ENCODE peak calls at places on chromosomes 16 and 17, in four cellular contexts. One of them, this sample, is unnamed.

GRCh38 chr17:61635913-61636432 is 45.0 kb upstream of the NACA2 start:
- DNase-seq in A549: no peak
- DNase-seq in GM12878: peak
- DNase-seq in HepG2: peak
- DNase-seq in this sample: peak

GRCh38 chr17:51948128-51948527 is 210.4 kb downstream of the CA10 start:
- DNase-seq in A549: no peak
- DNase-seq in GM12878: no peak
- DNase-seq in HepG2: no peak
- DNase-seq in this sample: no peak

GRCh38 chr16:48075398-48075797 is 80.4 kb downstream of the ABCC12 start:
- DNase-seq in A549: no peak
- DNase-seq in GM12878: no peak
- DNase-seq in HepG2: peak
- DNase-seq in this sample: no peak

GRCh38 chr16:19329932-19330331 is 44.4 kb downstream of the CLEC19A start:
- DNase-seq in A549: no peak
- DNase-seq in GM12878: no peak
- DNase-seq in HepG2: no peak
- DNase-seq in this sample: no peak

GRCh38 chr17:8393470-8394231 is 4.0 kb downstream of the RNF222 start:
- DNase-seq in A549: no peak
- DNase-seq in GM12878: no peak
- DNase-seq in HepG2: no peak
- DNase-seq in this sample: no peak

GRCh38 chr16:72493681-72494415 is 321.9 kb upstream of the PMFBP1 start:
- DNase-seq in A549: no peak
- DNase-seq in GM12878: no peak
- DNase-seq in HepG2: no peak
- DNase-seq in this sample: no peak

GRCh38 chr17:4162366-4162765 is 19.4 kb downstream of the CYB5D2 start:
- DNase-seq in A549: no peak
- DNase-seq in GM12878: no peak
- DNase-seq in HepG2: no peak
- DNase-seq in this sample: no peak

GRCh38 chr17:17516315-17516930 is 20.2 kb upstream of the RASD1 start:
- DNase-seq in A549: no peak
- DNase-seq in GM12878: no peak
- DNase-seq in HepG2: no peak
- DNase-seq in this sample: no peak

GRCh38 chr16:46822270-46822669 is 8.7 kb downstream of the C16orf87 start:
- DNase-seq in A549: no peak
- DNase-seq in GM12878: peak
- DNase-seq in HepG2: no peak
- DNase-seq in this sample: no peak

GRCh38 chr16:50372611-50373344 is 4.0 kb upstream of the BRD7 start:
- DNase-seq in A549: no peak
- DNase-seq in GM12878: no peak
- DNase-seq in HepG2: peak
- DNase-seq in this sample: peak

GRCh38 chr17:5516060-5516792 is 29.9 kb downstream of the MIS12 start:
- DNase-seq in A549: peak
- DNase-seq in GM12878: no peak
- DNase-seq in HepG2: peak
- DNase-seq in this sample: no peak

GRCh38 chr17:17757391-17757791 is 76.1 kb downstream of the RAI1 start:
- DNase-seq in A549: no peak
- DNase-seq in GM12878: no peak
- DNase-seq in HepG2: no peak
- DNase-seq in this sample: no peak

GRCh38 chr16:88640520-88641247 is 2.3 kb downstream of the IL17C start:
- DNase-seq in A549: no peak
- DNase-seq in GM12878: no peak
- DNase-seq in HepG2: no peak
- DNase-seq in this sample: no peak

GRCh38 chr17:16215002-16215272 is 397 bp downstream of the NCOR1 start:
- DNase-seq in A549: peak
- DNase-seq in GM12878: no peak
- DNase-seq in HepG2: peak
- DNase-seq in this sample: peak

GRCh38 chr16:56295739-56296527 is 104.6 kb downstream of the GNAO1 start:
- DNase-seq in A549: no peak
- DNase-seq in GM12878: no peak
- DNase-seq in HepG2: no peak
- DNase-seq in this sample: peak

GRCh38 chr17:28763137-28763799 is 19.5 kb downstream of the TRAF4 start:
- DNase-seq in A549: no peak
- DNase-seq in GM12878: no peak
- DNase-seq in HepG2: no peak
- DNase-seq in this sample: no peak

GRCh38 chr16:88382491-88383400 is at the start of gene ZNF469:
- DNase-seq in A549: peak
- DNase-seq in GM12878: no peak
- DNase-seq in HepG2: no peak
- DNase-seq in this sample: peak

GRCh38 chr16:56610017-56610608 is 1.7 kb downstream of the MT2A start:
- DNase-seq in A549: peak
- DNase-seq in GM12878: peak
- DNase-seq in HepG2: peak
- DNase-seq in this sample: no peak

GRCh38 chr17:77696720-77697460 is 261.6 kb upstream of the TNRC6C start:
- DNase-seq in A549: no peak
- DNase-seq in GM12878: no peak
- DNase-seq in HepG2: no peak
- DNase-seq in this sample: peak

GRCh38 chr17:61394630-61395408 is 4.8 kb upstream of the TBX2 start:
- DNase-seq in A549: no peak
- DNase-seq in GM12878: no peak
- DNase-seq in HepG2: no peak
- DNase-seq in this sample: peak

GRCh38 chr16:20325005-20325404 is 2.3 kb downstream of the GP2 start:
- DNase-seq in A549: no peak
- DNase-seq in GM12878: no peak
- DNase-seq in HepG2: no peak
- DNase-seq in this sample: no peak

GRCh38 chr17:12256380-12256995 is 235.8 kb downstream of the MAP2K4 start:
- DNase-seq in A549: peak
- DNase-seq in GM12878: peak
- DNase-seq in HepG2: peak
- DNase-seq in this sample: peak

GRCh38 chr17:72034000-72034399 is 86.8 kb upstream of the SOX9 start:
- DNase-seq in A549: no peak
- DNase-seq in GM12878: peak
- DNase-seq in HepG2: no peak
- DNase-seq in this sample: no peak

GRCh38 chr17:77555741-77556291 is 402.7 kb upstream of the TNRC6C start:
- DNase-seq in A549: no peak
- DNase-seq in GM12878: no peak
- DNase-seq in HepG2: no peak
- DNase-seq in this sample: peak

GRCh38 chr17:4394208-4395110 is 28.0 kb upstream of the UBE2G1 start:
- DNase-seq in A549: no peak
- DNase-seq in GM12878: no peak
- DNase-seq in HepG2: no peak
- DNase-seq in this sample: no peak

GRCh38 chr17:19706791-19707727 is 9.3 kb downstream of the SLC47A2 start:
- DNase-seq in A549: no peak
- DNase-seq in GM12878: no peak
- DNase-seq in HepG2: no peak
- DNase-seq in this sample: no peak

GRCh38 chr16:4350365-4350786 is 745 bp downstream of the PAM16 start:
- DNase-seq in A549: no peak
- DNase-seq in GM12878: no peak
- DNase-seq in HepG2: no peak
- DNase-seq in this sample: no peak

GRCh38 chr16:59341368-59341767 is 607.3 kb upstream of the GOT2 start:
- DNase-seq in A549: no peak
- DNase-seq in GM12878: no peak
- DNase-seq in HepG2: no peak
- DNase-seq in this sample: no peak

GRCh38 chr17:13502263-13502662 is 99.5 kb downstream of the HS3ST3A1 start:
- DNase-seq in A549: no peak
- DNase-seq in GM12878: no peak
- DNase-seq in HepG2: no peak
- DNase-seq in this sample: no peak

GRCh38 chr16:14649816-14650215 is 17.1 kb downstream of the BFAR start:
- DNase-seq in A549: no peak
- DNase-seq in GM12878: no peak
- DNase-seq in HepG2: no peak
- DNase-seq in this sample: no peak

GRCh38 chr16:75108792-75109731 is 7.5 kb downstream of the LDHD start:
- DNase-seq in A549: peak
- DNase-seq in GM12878: peak
- DNase-seq in HepG2: no peak
- DNase-seq in this sample: no peak

GRCh38 chr17:77736721-77737120 is 221.8 kb upstream of the TNRC6C start:
- DNase-seq in A549: no peak
- DNase-seq in GM12878: no peak
- DNase-seq in HepG2: no peak
- DNase-seq in this sample: no peak

GRCh38 chr17:19752216-19753048 is 4.3 kb upstream of the ALDH3A1 start:
- DNase-seq in A549: no peak
- DNase-seq in GM12878: no peak
- DNase-seq in HepG2: no peak
- DNase-seq in this sample: no peak

GRCh38 chr16:49466529-49466831 is 92.9 kb downstream of the C16orf78 start:
- DNase-seq in A549: no peak
- DNase-seq in GM12878: no peak
- DNase-seq in HepG2: no peak
- DNase-seq in this sample: no peak

GRCh38 chr16:78402797-78403196 is 303.3 kb downstream of the WWOX start:
- DNase-seq in A549: no peak
- DNase-seq in GM12878: no peak
- DNase-seq in HepG2: no peak
- DNase-seq in this sample: peak

GRCh38 chr16:78405833-78406232 is 306.4 kb downstream of the WWOX start:
- DNase-seq in A549: no peak
- DNase-seq in GM12878: no peak
- DNase-seq in HepG2: no peak
- DNase-seq in this sample: no peak

GRCh38 chr16:78407191-78407590 is 307.7 kb downstream of the WWOX start:
- DNase-seq in A549: no peak
- DNase-seq in GM12878: no peak
- DNase-seq in HepG2: no peak
- DNase-seq in this sample: no peak
- TF ChIP-seq RFX5 in A549: no peak
- TF ChIP-seq RFX5 in GM12878: no peak
- TF ChIP-seq RFX5 in HepG2: no peak
- TF ChIP-seq RFX5 in this sample: no peak

DNA sequence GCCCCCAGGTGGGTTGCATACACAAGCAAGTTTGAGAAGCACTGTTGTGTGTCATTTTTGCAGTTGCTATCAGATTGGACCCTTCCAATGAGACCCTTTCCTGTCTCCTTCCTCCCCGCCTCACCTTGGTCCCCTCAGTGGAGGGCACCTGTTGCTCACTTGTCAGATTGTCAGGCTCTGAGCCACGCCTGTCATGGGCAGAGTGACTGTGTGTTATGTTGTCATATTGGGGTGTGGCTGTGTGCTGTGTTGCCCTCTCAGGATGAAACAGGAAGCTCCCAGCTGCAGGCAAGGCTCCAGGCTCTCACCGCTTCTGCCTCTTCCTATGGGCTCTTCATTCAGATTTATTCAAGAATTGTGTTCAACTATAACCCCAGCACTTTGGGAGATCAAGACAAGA is 302.9 kb downstream of the CPPED1 start:
- DNase-seq in A549: no peak
- DNase-seq in GM12878: no peak
- DNase-seq in HepG2: no peak
- DNase-seq in this sample: no peak
- TF ChIP-seq PBX3 in A549: no peak
- TF ChIP-seq PBX3 in GM12878: no peak
- TF ChIP-seq PBX3 in HepG2: no peak
- TF ChIP-seq PBX3 in this sample: no peak

DNA sequence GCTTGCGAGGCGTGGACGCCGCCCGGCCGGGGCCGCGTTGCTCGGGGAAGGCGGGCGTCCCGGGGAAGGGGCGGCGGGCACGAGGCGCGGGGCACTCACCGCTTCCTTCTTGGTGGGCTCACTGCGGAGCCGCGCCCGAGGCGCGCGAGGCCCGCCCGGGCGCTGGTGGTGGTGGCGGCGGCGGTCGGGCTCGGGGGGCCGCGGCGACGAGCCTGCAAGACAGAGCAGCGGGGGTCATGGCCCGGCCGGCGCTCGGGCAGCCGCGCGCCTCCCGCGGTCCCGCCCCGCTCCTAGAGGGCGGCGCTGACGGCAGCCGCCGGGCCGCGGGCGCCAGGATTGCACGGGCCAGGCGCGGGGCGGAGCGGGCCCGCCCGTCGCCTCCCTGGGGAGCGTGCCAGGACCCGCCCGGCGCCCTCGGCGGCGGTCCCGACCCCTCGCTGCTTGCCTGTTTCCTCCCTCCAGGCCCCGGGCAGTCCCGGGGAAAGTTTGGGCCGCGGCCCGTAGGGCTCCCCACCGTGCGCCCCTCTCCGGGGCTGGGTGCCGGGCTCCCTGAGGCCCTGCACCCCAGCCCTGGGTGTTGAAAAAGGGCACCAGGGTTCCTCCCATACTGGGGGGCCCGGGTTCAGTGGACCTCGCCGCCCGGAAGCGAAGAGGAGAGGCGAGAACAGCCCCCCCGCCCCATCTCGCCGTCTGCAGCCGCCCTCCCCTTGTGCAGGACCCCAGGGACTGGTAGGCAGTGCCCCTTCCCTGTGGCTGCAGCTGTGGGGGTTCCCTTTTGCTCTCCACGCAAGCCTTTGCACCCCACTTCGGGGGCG is at the start of gene C16orf74:
- DNase-seq in A549: peak
- DNase-seq in GM12878: no peak
- DNase-seq in HepG2: no peak
- DNase-seq in this sample: peak
- TF ChIP-seq RFX5 in A549: no peak
- TF ChIP-seq RFX5 in GM12878: no peak
- TF ChIP-seq RFX5 in HepG2: no peak
- TF ChIP-seq RFX5 in this sample: no peak

GRCh38 chr16:23354246-23354645 is 52.1 kb downstream of the SCNN1B start:
- DNase-seq in A549: no peak
- DNase-seq in GM12878: no peak
- DNase-seq in HepG2: no peak
- DNase-seq in this sample: no peak
- TF ChIP-seq PBX3 in A549: no peak
- TF ChIP-seq PBX3 in GM12878: no peak
- TF ChIP-seq PBX3 in HepG2: no peak
- TF ChIP-seq PBX3 in this sample: no peak

GRCh38 chr17:63140255-63140654 is 174.2 kb downstream of the TANC2 start:
- DNase-seq in A549: no peak
- DNase-seq in GM12878: peak
- DNase-seq in HepG2: no peak
- DNase-seq in this sample: no peak
- TF ChIP-seq RFX5 in A549: no peak
- TF ChIP-seq RFX5 in GM12878: no peak
- TF ChIP-seq RFX5 in HepG2: no peak
- TF ChIP-seq RFX5 in this sample: no peak